ENCODE peak calls at places on chromosomes 11 and 22, in five cellular contexts. X, M, P, C and F are unnamed samples. For H3K4me1 and H3K36me3, the result is how much of the 10 kb centered on the place peaks cover.

GRCh38 chr11:7436657-7437056 is 48.6 kb upstream of the OLFML1 start:
- DNase-seq in X (no peak), M (no peak), P (no peak), C (no peak), F (no peak)

GRCh38 chr11:119343726-119344125 is 2.8 kb downstream of the MFRP start:
- DNase-seq in X (no peak), M (no peak), P (no peak), C (no peak), F (no peak)

GRCh38 chr22:20904008-20904979 is 12.9 kb upstream of the CRKL start:
- DNase-seq in X (no peak), M (peak), P (no peak), C (no peak), F (peak)

GRCh38 chr22:19875061-19875530 is 20.4 kb upstream of the GNB1L start:
- DNase-seq in X (peak), M (no peak), P (no peak), C (no peak), F (no peak)

GRCh38 chr11:111376453-111376871 is 2.6 kb downstream of the POU2AF1 start:
- DNase-seq in X (no peak), M (no peak), P (no peak), C (no peak), F (no peak)

GRCh38 chr22:30490399-30490798 is 15.1 kb downstream of the SEC14L4 start:
- DNase-seq in X (no peak), M (no peak), P (no peak), C (peak), F (no peak)

GRCh38 chr22:27876684-27877083 is 42.4 kb downstream of the PITPNB start:
- DNase-seq in X (no peak), M (peak), P (no peak), C (no peak), F (no peak)

GRCh38 chr11:117081908-117082307 is 16.3 kb downstream of the SIK3 start:
- DNase-seq in X (no peak), M (no peak), P (no peak), C (no peak), F (no peak)

GRCh38 chr11:124434699-124435098 is 10.0 kb upstream of the OR8B4 start:
- DNase-seq in X (no peak), M (no peak), P (no peak), C (no peak), F (no peak)

GRCh38 chr11:125114518-125114917 is 3.1 kb upstream of the TMEM218 start:
- DNase-seq in X (no peak), M (no peak), P (no peak), C (peak), F (no peak)

GRCh38 chr11:2137202-2138071 is 1.8 kb downstream of the IGF2 start:
- DNase-seq in X (peak), M (peak), P (peak), C (peak), F (peak)

GRCh38 chr22:37019309-37020191 is at the start of the genes MPST and TST:
- DNase-seq in X (peak), M (peak), P (peak), C (peak), F (peak)

GRCh38 chr22:43092085-43092484 is 2.9 kb upstream of the TTLL1 start:
- DNase-seq in X (no peak), M (peak), P (no peak), C (no peak), F (no peak)

GRCh38 chr11:134120143-134120850 is 51.4 kb downstream of the JAM3 start:
- DNase-seq in X (peak), M (peak), P (peak), C (no peak), F (no peak)

GRCh38 chr11:418343-419247 is 3.8 kb upstream of the SIGIRR start:
- DNase-seq in X (no peak), M (no peak), P (no peak), C (no peak), F (no peak)

GRCh38 chr22:21952586-21953571 is at the start of gene PPM1F:
- DNase-seq in X (peak), M (peak), P (peak), C (peak), F (peak)

GRCh38 chr11:102010776-102011500 is 36.3 kb upstream of the CFAP300 start:
- DNase-seq in X (peak), M (peak), P (peak), C (peak), F (peak)

GRCh38 chr22:31081963-31082605 is 966 bp downstream of the SMTN start:
- DNase-seq in X (no peak), M (peak), P (no peak), C (no peak), F (no peak)

GRCh38 chr11:127902405-127902804 is 685.0 kb downstream of the ETS1 start:
- DNase-seq in X (no peak), M (no peak), P (no peak), C (no peak), F (no peak)

GRCh38 chr11:12200359-12201015 is 90.1 kb downstream of the MICAL2 start:
- DNase-seq in X (peak), M (peak), P (peak), C (peak), F (no peak)

GRCh38 chr22:30863161-30863833 is 105.3 kb downstream of the MORC2 start:
- DNase-seq in X (no peak), M (peak), P (no peak), C (no peak), F (no peak)

GRCh38 chr11:79160786-79161403 is 279.9 kb downstream of the TENM4 start:
- DNase-seq in X (no peak), M (no peak), P (no peak), C (no peak), F (no peak)

DNA sequence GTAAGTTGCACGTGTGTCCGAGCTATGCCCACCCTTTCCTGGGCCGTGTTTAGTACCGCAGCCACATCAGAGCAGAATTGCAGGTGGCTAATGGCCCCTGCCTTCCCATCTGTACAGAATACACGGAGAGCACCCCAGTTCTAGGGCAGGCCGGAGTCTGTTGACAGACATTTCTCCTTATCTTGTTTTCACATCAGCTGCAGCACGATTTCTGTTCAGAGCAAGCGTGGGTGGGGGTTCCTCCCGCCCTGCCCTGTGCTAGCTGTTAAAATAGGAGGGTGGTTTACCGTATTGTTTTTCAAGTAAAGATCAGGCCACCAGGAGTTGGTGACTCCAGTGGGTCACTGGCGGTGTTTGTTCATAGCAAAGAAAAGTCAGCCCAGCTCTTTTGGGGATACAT is 41.1 kb downstream of the UBASH3B start:
- DNase-seq in X (no peak), M (no peak), P (no peak), C (no peak), F (no peak)
- H3K4me1 ChIP-seq in X (under half), M (under half), P (under half), C (under half), F (under half)

DNA sequence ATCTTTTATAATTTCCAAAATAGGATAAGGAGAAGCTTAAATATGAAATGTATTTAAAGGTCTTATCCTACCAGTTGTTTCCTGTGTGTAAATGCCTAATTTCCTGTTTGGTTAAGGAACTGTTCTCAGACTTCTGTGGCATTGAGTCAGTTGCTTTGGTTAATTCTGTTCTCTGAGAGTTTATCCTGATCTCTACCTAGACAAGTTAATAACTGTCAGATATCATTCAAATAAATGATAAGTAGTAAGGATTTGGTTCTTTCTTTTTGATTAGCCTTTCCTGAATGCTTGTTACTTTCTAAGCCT is 39.5 kb downstream of the CTNND1 start:
- DNase-seq in X (no peak), M (no peak), P (no peak), C (no peak), F (no peak)
- H3K36me3 ChIP-seq in X (half or more), M (half or more), P (half or more), C (under half), F (under half)

DNA sequence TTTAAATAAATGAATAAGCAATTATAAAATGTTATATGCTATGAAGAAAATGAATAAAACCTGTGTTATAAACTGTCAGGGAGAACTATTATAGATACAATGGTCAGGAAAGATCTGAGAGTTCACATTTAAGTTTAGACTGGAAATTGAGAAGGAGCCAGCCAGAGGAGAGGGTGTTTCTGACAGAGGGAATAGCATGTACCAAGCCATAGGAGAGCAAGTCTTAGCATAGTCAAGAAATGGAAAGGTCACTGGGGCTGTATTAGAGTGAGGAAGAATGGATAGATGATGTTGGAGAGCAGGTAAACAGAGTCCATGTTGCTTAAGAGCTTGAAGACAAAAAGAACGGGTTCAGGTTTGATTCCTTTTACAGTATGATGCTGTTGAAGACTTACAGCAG is 87.4 kb downstream of the FAM83F start:
- DNase-seq in X (no peak), M (no peak), P (no peak), C (no peak), F (no peak)
- H3K4me1 ChIP-seq in X (under half), M (under half), P (half or more), C (under half), F (under half)

DNA sequence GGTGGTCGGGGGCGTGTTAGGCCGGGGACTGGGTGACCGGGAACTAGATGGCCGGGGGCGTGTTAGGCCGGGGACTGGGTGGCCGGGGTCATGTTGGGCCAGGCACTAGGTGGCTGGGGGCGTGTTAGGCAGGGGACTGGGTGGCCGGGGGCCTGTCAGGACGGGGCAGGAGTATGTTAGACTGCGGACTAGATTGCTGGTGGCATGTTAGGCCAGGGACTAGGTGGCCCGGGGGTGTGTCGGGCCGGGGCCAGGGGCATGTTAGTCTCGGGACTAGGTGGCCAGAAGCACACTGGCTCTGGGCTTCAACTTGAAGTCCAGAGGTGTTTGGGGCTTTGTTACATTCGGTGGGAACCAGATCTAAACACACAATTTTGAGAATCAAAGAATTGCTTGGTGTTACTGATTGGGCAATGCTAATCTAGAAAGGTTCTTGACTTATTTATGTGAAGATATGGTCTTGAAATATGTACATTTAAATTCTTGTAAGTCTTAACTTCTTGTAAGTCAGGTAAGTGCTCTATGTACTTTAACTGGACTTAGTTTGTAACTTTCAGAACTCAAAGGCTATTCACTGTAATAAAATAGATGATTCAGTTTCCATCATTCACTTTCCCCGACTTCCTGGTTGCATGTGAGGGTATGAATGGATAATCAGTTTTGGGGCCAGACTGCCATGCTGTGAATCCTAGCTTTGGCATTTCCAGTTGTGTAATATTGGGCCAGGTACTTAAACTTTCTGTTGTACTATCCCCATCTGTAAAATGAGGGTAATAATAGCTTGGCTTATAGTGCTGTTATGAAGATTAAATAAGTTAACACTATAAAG is 1.1 kb downstream of the EXT2 start:
- DNase-seq in X (no peak), M (peak), P (no peak), C (no peak), F (no peak)
- H3K36me3 ChIP-seq in X (under half), M (under half), P (under half), C (under half), F (under half)

GRCh38 chr22:44758354-44758969 is 6.1 kb downstream of the ARHGAP8 start:
- DNase-seq in X (no peak), M (peak), P (no peak), C (no peak), F (no peak)
- H3K4me1 ChIP-seq in X (under half), M (under half), P (under half), C (under half), F (under half)

GRCh38 chr11:47617417-47617809 is 23.2 kb upstream of the C1QTNF4 start:
- DNase-seq in X (no peak), M (peak), P (no peak), C (no peak), F (no peak)

GRCh38 chr11:47626234-47626633 is 16.1 kb downstream of the MTCH2 start:
- DNase-seq in X (no peak), M (no peak), P (no peak), C (no peak), F (no peak)

GRCh38 chr11:47615249-47615648 is 21.0 kb upstream of the C1QTNF4 start:
- DNase-seq in X (no peak), M (no peak), P (no peak), C (no peak), F (no peak)

GRCh38 chr11:47616726-47617416 is 22.7 kb upstream of the C1QTNF4 start:
- DNase-seq in X (no peak), M (peak), P (no peak), C (peak), F (peak)

DNA sequence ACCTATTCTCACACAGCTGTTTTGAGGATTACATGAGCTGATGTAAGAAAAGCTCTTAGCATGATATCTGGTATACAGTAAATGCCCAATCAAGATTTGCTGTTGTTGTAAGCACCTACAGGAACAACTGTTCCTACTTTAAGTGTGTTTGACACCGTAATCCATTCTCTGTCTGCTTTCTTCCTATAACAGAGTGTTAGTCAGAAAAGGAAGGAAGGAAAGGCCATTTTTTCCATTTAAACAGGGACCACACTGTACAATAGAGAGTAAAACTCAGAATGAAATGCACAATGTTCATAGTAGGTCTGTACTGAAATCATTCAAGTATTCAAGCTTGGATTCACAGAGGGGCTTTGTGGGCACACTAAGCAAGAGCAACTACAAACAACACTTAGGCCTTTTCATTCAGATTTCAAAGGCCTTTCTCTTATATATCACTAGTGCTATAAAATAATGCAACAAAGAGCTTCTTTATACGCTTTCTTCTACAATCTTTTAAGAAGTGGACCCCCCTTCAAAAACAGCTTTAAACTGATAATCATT is 21.5 kb downstream of the MTCH2 start:
- DNase-seq in X (no peak), M (no peak), P (no peak), C (no peak), F (no peak)
- H3K36me3 ChIP-seq in X (half or more), M (under half), P (half or more), C (under half), F (under half)

GRCh38 chr11:76793391-76793811 is 10.2 kb downstream of the TSKU start:
- DNase-seq in X (no peak), M (no peak), P (no peak), C (no peak), F (no peak)
- H3K4me1 ChIP-seq in X (under half), M (under half), P (half or more), C (under half), F (under half)

DNA sequence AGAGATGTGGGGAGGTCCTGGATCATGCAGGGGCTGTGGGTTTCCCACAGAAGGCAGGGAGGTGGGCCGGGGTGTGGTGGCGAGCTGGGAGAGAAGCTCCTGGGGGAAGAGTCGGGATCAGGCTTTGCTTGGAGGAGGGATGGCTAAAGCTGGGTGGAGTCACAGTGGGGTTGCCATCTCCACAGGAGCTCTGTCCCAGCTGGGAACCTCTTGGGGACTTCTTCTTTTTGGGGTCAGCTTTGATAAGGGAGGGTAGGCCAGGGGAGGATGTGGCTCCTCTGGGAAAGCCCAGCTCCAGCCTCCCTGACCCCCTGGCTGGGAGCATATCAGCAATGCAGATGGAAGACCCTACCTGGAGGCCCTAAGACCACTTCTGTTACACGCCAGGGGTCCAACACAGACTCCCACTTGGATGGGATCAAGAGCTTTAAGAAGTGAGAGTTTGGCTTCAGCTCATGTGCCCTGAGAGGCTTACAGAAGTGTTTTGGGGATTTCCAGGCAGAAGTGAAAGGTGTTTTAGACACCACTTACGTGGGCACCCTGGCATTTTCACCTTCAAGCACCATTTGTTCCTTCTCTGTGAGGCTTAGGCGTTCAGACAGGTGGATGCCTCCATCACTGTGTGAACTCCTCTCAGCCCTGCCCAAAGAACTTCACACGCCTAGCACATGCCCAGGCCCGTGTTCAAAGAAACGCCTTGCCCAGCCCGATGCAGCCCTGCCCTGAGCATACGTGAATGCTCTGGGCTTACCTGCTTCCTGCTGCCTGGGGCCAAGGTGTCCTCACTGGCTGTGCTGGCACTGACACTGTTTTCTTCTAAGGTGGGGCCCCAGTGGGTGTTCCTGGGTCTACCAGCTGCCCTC is 33.7 kb downstream of the AMPD3 start:
- DNase-seq in X (peak), M (no peak), P (no peak), C (no peak), F (no peak)
- H3K36me3 ChIP-seq in X (half or more), M (under half), P (under half), C (under half), F (under half)

GRCh38 chr11:46485852-46486443 is 94.4 kb upstream of the CHRM4 start:
- DNase-seq in X (no peak), M (no peak), P (no peak), C (no peak), F (no peak)
- H3K4me1 ChIP-seq in X (under half), M (under half), P (under half), C (under half), F (under half)